ENCODE peak calls at places on chromosomes 7 and 10, in eight cellular contexts. One of them, this sample, is unnamed.

GRCh38 chr7:159104188-159105030 is 40.3 kb downstream of the VIPR2 start:
- DNase-seq in activated B cell treated with CpG ODN at 0.5 μM for 24 hours: no peak
- DNase-seq in ELR: no peak
- DNase-seq in neural crest cell: no peak
- DNase-seq in GM23248: no peak
- DNase-seq in T1000: no peak
- DNase-seq in AG08395: no peak
- DNase-seq in stimulated activated CD4-positive, alpha-beta T cell treated with anti-CD3 and anti-CD28 coated beads, TNF-alpha, amount 100 ng/mL, for 1 hour: no peak
- DNase-seq in this sample: no peak

GRCh38 chr7:129468087-129468486 is 33.9 kb downstream of the STRIP2 start:
- DNase-seq in AG08395: peak
- DNase-seq in ELR: peak
- DNase-seq in T1000: no peak
- DNase-seq in stimulated activated CD4-positive, alpha-beta T cell treated with anti-CD3 and anti-CD28 coated beads, TNF-alpha, amount 100 ng/mL, for 1 hour: no peak
- DNase-seq in neural crest cell: no peak
- DNase-seq in GM23248: peak
- DNase-seq in activated B cell treated with CpG ODN at 0.5 μM for 24 hours: no peak
- DNase-seq in this sample: no peak

GRCh38 chr7:101740981-101741725 is 76.3 kb upstream of the CUX1 start:
- DNase-seq in stimulated activated CD4-positive, alpha-beta T cell treated with anti-CD3 and anti-CD28 coated beads, TNF-alpha, amount 100 ng/mL, for 1 hour: no peak
- DNase-seq in AG08395: no peak
- DNase-seq in activated B cell treated with CpG ODN at 0.5 μM for 24 hours: no peak
- DNase-seq in neural crest cell: no peak
- DNase-seq in GM23248: no peak
- DNase-seq in T1000: no peak
- DNase-seq in ELR: no peak
- DNase-seq in this sample: no peak

GRCh38 chr10:25564351-25564750 is 369.7 kb upstream of the MYO3A start:
- DNase-seq in activated B cell treated with CpG ODN at 0.5 μM for 24 hours: no peak
- DNase-seq in stimulated activated CD4-positive, alpha-beta T cell treated with anti-CD3 and anti-CD28 coated beads, TNF-alpha, amount 100 ng/mL, for 1 hour: no peak
- DNase-seq in AG08395: no peak
- DNase-seq in GM23248: no peak
- DNase-seq in neural crest cell: no peak
- DNase-seq in ELR: no peak
- DNase-seq in T1000: no peak
- DNase-seq in this sample: no peak

GRCh38 chr7:78039791-78040776 is 241.5 kb downstream of the PHTF2 start:
- DNase-seq in T1000: no peak
- DNase-seq in AG08395: no peak
- DNase-seq in neural crest cell: no peak
- DNase-seq in activated B cell treated with CpG ODN at 0.5 μM for 24 hours: peak
- DNase-seq in ELR: peak
- DNase-seq in GM23248: peak
- DNase-seq in stimulated activated CD4-positive, alpha-beta T cell treated with anti-CD3 and anti-CD28 coated beads, TNF-alpha, amount 100 ng/mL, for 1 hour: peak
- DNase-seq in this sample: no peak

GRCh38 chr7:24821045-24821853 is 64.0 kb upstream of the GSDME start:
- DNase-seq in ELR: peak
- DNase-seq in AG08395: peak
- DNase-seq in neural crest cell: no peak
- DNase-seq in activated B cell treated with CpG ODN at 0.5 μM for 24 hours: peak
- DNase-seq in GM23248: peak
- DNase-seq in T1000: peak
- DNase-seq in stimulated activated CD4-positive, alpha-beta T cell treated with anti-CD3 and anti-CD28 coated beads, TNF-alpha, amount 100 ng/mL, for 1 hour: peak
- DNase-seq in this sample: no peak

GRCh38 chr7:81846398-81846797 is 76.6 kb upstream of the HGF start:
- DNase-seq in ELR: peak
- DNase-seq in neural crest cell: no peak
- DNase-seq in activated B cell treated with CpG ODN at 0.5 μM for 24 hours: no peak
- DNase-seq in AG08395: peak
- DNase-seq in stimulated activated CD4-positive, alpha-beta T cell treated with anti-CD3 and anti-CD28 coated beads, TNF-alpha, amount 100 ng/mL, for 1 hour: no peak
- DNase-seq in GM23248: peak
- DNase-seq in T1000: no peak
- DNase-seq in this sample: no peak

GRCh38 chr10:79496896-79497295 is 15.4 kb upstream of the EIF5AL1 start:
- DNase-seq in T1000: no peak
- DNase-seq in ELR: no peak
- DNase-seq in AG08395: no peak
- DNase-seq in neural crest cell: no peak
- DNase-seq in activated B cell treated with CpG ODN at 0.5 μM for 24 hours: no peak
- DNase-seq in stimulated activated CD4-positive, alpha-beta T cell treated with anti-CD3 and anti-CD28 coated beads, TNF-alpha, amount 100 ng/mL, for 1 hour: no peak
- DNase-seq in GM23248: no peak
- DNase-seq in this sample: no peak

GRCh38 chr10:60315311-60315710 is 74.4 kb downstream of the ANK3 start:
- DNase-seq in GM23248: no peak
- DNase-seq in stimulated activated CD4-positive, alpha-beta T cell treated with anti-CD3 and anti-CD28 coated beads, TNF-alpha, amount 100 ng/mL, for 1 hour: no peak
- DNase-seq in activated B cell treated with CpG ODN at 0.5 μM for 24 hours: no peak
- DNase-seq in AG08395: no peak
- DNase-seq in ELR: no peak
- DNase-seq in neural crest cell: no peak
- DNase-seq in T1000: no peak
- DNase-seq in this sample: no peak

GRCh38 chr7:69018200-69018599 is 580.1 kb upstream of the AUTS2 start:
- DNase-seq in neural crest cell: no peak
- DNase-seq in ELR: no peak
- DNase-seq in activated B cell treated with CpG ODN at 0.5 μM for 24 hours: no peak
- DNase-seq in T1000: no peak
- DNase-seq in AG08395: no peak
- DNase-seq in GM23248: no peak
- DNase-seq in stimulated activated CD4-positive, alpha-beta T cell treated with anti-CD3 and anti-CD28 coated beads, TNF-alpha, amount 100 ng/mL, for 1 hour: no peak
- DNase-seq in this sample: no peak

GRCh38 chr10:8297951-8298350 is 243.5 kb downstream of the GATA3 start:
- DNase-seq in GM23248: no peak
- DNase-seq in T1000: no peak
- DNase-seq in activated B cell treated with CpG ODN at 0.5 μM for 24 hours: no peak
- DNase-seq in ELR: no peak
- DNase-seq in AG08395: no peak
- DNase-seq in stimulated activated CD4-positive, alpha-beta T cell treated with anti-CD3 and anti-CD28 coated beads, TNF-alpha, amount 100 ng/mL, for 1 hour: no peak
- DNase-seq in neural crest cell: no peak
- DNase-seq in this sample: no peak

GRCh38 chr7:92832623-92833023 is 3.8 kb downstream of the CDK6 start:
- DNase-seq in neural crest cell: no peak
- DNase-seq in stimulated activated CD4-positive, alpha-beta T cell treated with anti-CD3 and anti-CD28 coated beads, TNF-alpha, amount 100 ng/mL, for 1 hour: no peak
- DNase-seq in T1000: no peak
- DNase-seq in AG08395: no peak
- DNase-seq in GM23248: no peak
- DNase-seq in ELR: no peak
- DNase-seq in activated B cell treated with CpG ODN at 0.5 μM for 24 hours: no peak
- DNase-seq in this sample: peak

GRCh38 chr10:110353244-110354119 is 48.8 kb upstream of the SMNDC1 start:
- DNase-seq in stimulated activated CD4-positive, alpha-beta T cell treated with anti-CD3 and anti-CD28 coated beads, TNF-alpha, amount 100 ng/mL, for 1 hour: no peak
- DNase-seq in GM23248: peak
- DNase-seq in ELR: peak
- DNase-seq in activated B cell treated with CpG ODN at 0.5 μM for 24 hours: no peak
- DNase-seq in neural crest cell: no peak
- DNase-seq in AG08395: peak
- DNase-seq in T1000: peak
- DNase-seq in this sample: no peak

GRCh38 chr7:1025747-1026581 is 18.4 kb upstream of the GPR146 start:
- DNase-seq in AG08395: no peak
- DNase-seq in neural crest cell: no peak
- DNase-seq in ELR: no peak
- DNase-seq in GM23248: no peak
- DNase-seq in T1000: no peak
- DNase-seq in stimulated activated CD4-positive, alpha-beta T cell treated with anti-CD3 and anti-CD28 coated beads, TNF-alpha, amount 100 ng/mL, for 1 hour: no peak
- DNase-seq in activated B cell treated with CpG ODN at 0.5 μM for 24 hours: no peak
- DNase-seq in this sample: no peak

GRCh38 chr7:44973610-44974401 is 5.0 kb downstream of the MYO1G start:
- DNase-seq in AG08395: peak
- DNase-seq in T1000: no peak
- DNase-seq in ELR: peak
- DNase-seq in GM23248: peak
- DNase-seq in activated B cell treated with CpG ODN at 0.5 μM for 24 hours: no peak
- DNase-seq in stimulated activated CD4-positive, alpha-beta T cell treated with anti-CD3 and anti-CD28 coated beads, TNF-alpha, amount 100 ng/mL, for 1 hour: peak
- DNase-seq in neural crest cell: peak
- DNase-seq in this sample: peak

GRCh38 chr7:35991511-35992232 is 161.4 kb upstream of the EEPD1 start:
- DNase-seq in stimulated activated CD4-positive, alpha-beta T cell treated with anti-CD3 and anti-CD28 coated beads, TNF-alpha, amount 100 ng/mL, for 1 hour: no peak
- DNase-seq in T1000: no peak
- DNase-seq in activated B cell treated with CpG ODN at 0.5 μM for 24 hours: no peak
- DNase-seq in ELR: no peak
- DNase-seq in GM23248: no peak
- DNase-seq in neural crest cell: no peak
- DNase-seq in AG08395: no peak
- DNase-seq in this sample: no peak

GRCh38 chr7:39384386-39384785 is 181.8 kb upstream of the YAE1 start:
- DNase-seq in T1000: no peak
- DNase-seq in neural crest cell: no peak
- DNase-seq in stimulated activated CD4-positive, alpha-beta T cell treated with anti-CD3 and anti-CD28 coated beads, TNF-alpha, amount 100 ng/mL, for 1 hour: no peak
- DNase-seq in activated B cell treated with CpG ODN at 0.5 μM for 24 hours: no peak
- DNase-seq in AG08395: no peak
- DNase-seq in GM23248: no peak
- DNase-seq in ELR: no peak
- DNase-seq in this sample: no peak

GRCh38 chr7:91892099-91892788 is 11.7 kb upstream of the MTERF1 start:
- DNase-seq in AG08395: no peak
- DNase-seq in stimulated activated CD4-positive, alpha-beta T cell treated with anti-CD3 and anti-CD28 coated beads, TNF-alpha, amount 100 ng/mL, for 1 hour: no peak
- DNase-seq in ELR: no peak
- DNase-seq in activated B cell treated with CpG ODN at 0.5 μM for 24 hours: no peak
- DNase-seq in T1000: no peak
- DNase-seq in GM23248: no peak
- DNase-seq in neural crest cell: no peak
- DNase-seq in this sample: no peak

GRCh38 chr7:78571292-78571691 is 772.7 kb downstream of the PHTF2 start:
- DNase-seq in T1000: no peak
- DNase-seq in activated B cell treated with CpG ODN at 0.5 μM for 24 hours: no peak
- DNase-seq in ELR: no peak
- DNase-seq in AG08395: no peak
- DNase-seq in stimulated activated CD4-positive, alpha-beta T cell treated with anti-CD3 and anti-CD28 coated beads, TNF-alpha, amount 100 ng/mL, for 1 hour: no peak
- DNase-seq in neural crest cell: no peak
- DNase-seq in GM23248: no peak
- DNase-seq in this sample: no peak

GRCh38 chr10:80454526-80455460 is 683 bp downstream of the TSPAN14 start:
- DNase-seq in stimulated activated CD4-positive, alpha-beta T cell treated with anti-CD3 and anti-CD28 coated beads, TNF-alpha, amount 100 ng/mL, for 1 hour: no peak
- DNase-seq in ELR: peak
- DNase-seq in AG08395: peak
- DNase-seq in neural crest cell: no peak
- DNase-seq in T1000: no peak
- DNase-seq in GM23248: peak
- DNase-seq in activated B cell treated with CpG ODN at 0.5 μM for 24 hours: peak
- DNase-seq in this sample: no peak

GRCh38 chr10:22438714-22439113 is 93.4 kb downstream of the SPAG6 start:
- DNase-seq in stimulated activated CD4-positive, alpha-beta T cell treated with anti-CD3 and anti-CD28 coated beads, TNF-alpha, amount 100 ng/mL, for 1 hour: no peak
- DNase-seq in AG08395: no peak
- DNase-seq in activated B cell treated with CpG ODN at 0.5 μM for 24 hours: no peak
- DNase-seq in T1000: no peak
- DNase-seq in GM23248: no peak
- DNase-seq in ELR: no peak
- DNase-seq in neural crest cell: no peak
- DNase-seq in this sample: no peak

GRCh38 chr10:1256139-1256720 is 200.0 kb downstream of the WDR37 start:
- DNase-seq in ELR: no peak
- DNase-seq in neural crest cell: no peak
- DNase-seq in stimulated activated CD4-positive, alpha-beta T cell treated with anti-CD3 and anti-CD28 coated beads, TNF-alpha, amount 100 ng/mL, for 1 hour: no peak
- DNase-seq in T1000: no peak
- DNase-seq in AG08395: no peak
- DNase-seq in activated B cell treated with CpG ODN at 0.5 μM for 24 hours: no peak
- DNase-seq in GM23248: no peak
- DNase-seq in this sample: peak

GRCh38 chr10:79938728-79939380 is 10.1 kb downstream of the SFTPD start:
- DNase-seq in activated B cell treated with CpG ODN at 0.5 μM for 24 hours: peak
- DNase-seq in GM23248: no peak
- DNase-seq in neural crest cell: no peak
- DNase-seq in stimulated activated CD4-positive, alpha-beta T cell treated with anti-CD3 and anti-CD28 coated beads, TNF-alpha, amount 100 ng/mL, for 1 hour: no peak
- DNase-seq in AG08395: no peak
- DNase-seq in T1000: no peak
- DNase-seq in ELR: no peak
- DNase-seq in this sample: peak

GRCh38 chr7:30348083-30348560 is 63.7 kb downstream of the ZNRF2 start:
- DNase-seq in activated B cell treated with CpG ODN at 0.5 μM for 24 hours: no peak
- DNase-seq in stimulated activated CD4-positive, alpha-beta T cell treated with anti-CD3 and anti-CD28 coated beads, TNF-alpha, amount 100 ng/mL, for 1 hour: peak
- DNase-seq in GM23248: peak
- DNase-seq in T1000: peak
- DNase-seq in AG08395: peak
- DNase-seq in ELR: peak
- DNase-seq in neural crest cell: no peak
- DNase-seq in this sample: no peak

GRCh38 chr10:47413531-47414226 is 29.6 kb upstream of the ZNF488 start:
- DNase-seq in AG08395: no peak
- DNase-seq in ELR: no peak
- DNase-seq in GM23248: no peak
- DNase-seq in neural crest cell: no peak
- DNase-seq in activated B cell treated with CpG ODN at 0.5 μM for 24 hours: no peak
- DNase-seq in T1000: no peak
- DNase-seq in stimulated activated CD4-positive, alpha-beta T cell treated with anti-CD3 and anti-CD28 coated beads, TNF-alpha, amount 100 ng/mL, for 1 hour: no peak
- DNase-seq in this sample: no peak

GRCh38 chr10:13016886-13017285 is 15.4 kb upstream of the CCDC3 start:
- DNase-seq in activated B cell treated with CpG ODN at 0.5 μM for 24 hours: no peak
- DNase-seq in ELR: no peak
- DNase-seq in GM23248: no peak
- DNase-seq in T1000: no peak
- DNase-seq in stimulated activated CD4-positive, alpha-beta T cell treated with anti-CD3 and anti-CD28 coated beads, TNF-alpha, amount 100 ng/mL, for 1 hour: no peak
- DNase-seq in neural crest cell: no peak
- DNase-seq in AG08395: no peak
- DNase-seq in this sample: no peak

GRCh38 chr10:121327727-121328126 is 270.5 kb downstream of the FGFR2 start:
- DNase-seq in AG08395: no peak
- DNase-seq in activated B cell treated with CpG ODN at 0.5 μM for 24 hours: no peak
- DNase-seq in T1000: no peak
- DNase-seq in GM23248: no peak
- DNase-seq in ELR: no peak
- DNase-seq in neural crest cell: no peak
- DNase-seq in stimulated activated CD4-positive, alpha-beta T cell treated with anti-CD3 and anti-CD28 coated beads, TNF-alpha, amount 100 ng/mL, for 1 hour: no peak
- DNase-seq in this sample: no peak

GRCh38 chr10:112663181-112663879 is 216.3 kb downstream of the VTI1A start:
- DNase-seq in T1000: peak
- DNase-seq in ELR: peak
- DNase-seq in GM23248: peak
- DNase-seq in AG08395: peak
- DNase-seq in stimulated activated CD4-positive, alpha-beta T cell treated with anti-CD3 and anti-CD28 coated beads, TNF-alpha, amount 100 ng/mL, for 1 hour: no peak
- DNase-seq in activated B cell treated with CpG ODN at 0.5 μM for 24 hours: no peak
- DNase-seq in neural crest cell: no peak
- DNase-seq in this sample: no peak

GRCh38 chr7:101948650-101949049 is 131.2 kb downstream of the CUX1 start:
- DNase-seq in ELR: no peak
- DNase-seq in activated B cell treated with CpG ODN at 0.5 μM for 24 hours: no peak
- DNase-seq in GM23248: no peak
- DNase-seq in neural crest cell: no peak
- DNase-seq in AG08395: no peak
- DNase-seq in T1000: no peak
- DNase-seq in stimulated activated CD4-positive, alpha-beta T cell treated with anti-CD3 and anti-CD28 coated beads, TNF-alpha, amount 100 ng/mL, for 1 hour: no peak
- DNase-seq in this sample: no peak

GRCh38 chr10:44168478-44168877 is 216.4 kb downstream of the CXCL12 start:
- DNase-seq in T1000: no peak
- DNase-seq in GM23248: no peak
- DNase-seq in stimulated activated CD4-positive, alpha-beta T cell treated with anti-CD3 and anti-CD28 coated beads, TNF-alpha, amount 100 ng/mL, for 1 hour: no peak
- DNase-seq in AG08395: no peak
- DNase-seq in neural crest cell: no peak
- DNase-seq in activated B cell treated with CpG ODN at 0.5 μM for 24 hours: no peak
- DNase-seq in ELR: no peak
- DNase-seq in this sample: no peak

GRCh38 chr10:5502903-5503835 is 3.8 kb upstream of the CALML5 start:
- DNase-seq in AG08395: no peak
- DNase-seq in GM23248: no peak
- DNase-seq in ELR: no peak
- DNase-seq in T1000: no peak
- DNase-seq in stimulated activated CD4-positive, alpha-beta T cell treated with anti-CD3 and anti-CD28 coated beads, TNF-alpha, amount 100 ng/mL, for 1 hour: no peak
- DNase-seq in activated B cell treated with CpG ODN at 0.5 μM for 24 hours: no peak
- DNase-seq in neural crest cell: no peak
- DNase-seq in this sample: no peak

GRCh38 chr10:24957624-24958435 is 5.4 kb upstream of the PRTFDC1 start:
- DNase-seq in stimulated activated CD4-positive, alpha-beta T cell treated with anti-CD3 and anti-CD28 coated beads, TNF-alpha, amount 100 ng/mL, for 1 hour: no peak
- DNase-seq in T1000: no peak
- DNase-seq in activated B cell treated with CpG ODN at 0.5 μM for 24 hours: no peak
- DNase-seq in AG08395: peak
- DNase-seq in neural crest cell: no peak
- DNase-seq in GM23248: peak
- DNase-seq in ELR: peak
- DNase-seq in this sample: no peak

GRCh38 chr7:7702826-7703225 is 15.6 kb downstream of the RPA3 start:
- DNase-seq in AG08395: peak
- DNase-seq in stimulated activated CD4-positive, alpha-beta T cell treated with anti-CD3 and anti-CD28 coated beads, TNF-alpha, amount 100 ng/mL, for 1 hour: no peak
- DNase-seq in neural crest cell: no peak
- DNase-seq in T1000: no peak
- DNase-seq in GM23248: peak
- DNase-seq in ELR: no peak
- DNase-seq in activated B cell treated with CpG ODN at 0.5 μM for 24 hours: no peak
- DNase-seq in this sample: no peak

GRCh38 chr7:16945372-16945771 is 63.6 kb upstream of the AGR3 start:
- DNase-seq in neural crest cell: no peak
- DNase-seq in activated B cell treated with CpG ODN at 0.5 μM for 24 hours: no peak
- DNase-seq in AG08395: no peak
- DNase-seq in GM23248: no peak
- DNase-seq in T1000: no peak
- DNase-seq in stimulated activated CD4-positive, alpha-beta T cell treated with anti-CD3 and anti-CD28 coated beads, TNF-alpha, amount 100 ng/mL, for 1 hour: no peak
- DNase-seq in ELR: no peak
- DNase-seq in this sample: no peak